ENCODE peak calls at places on chromosomes 2 and 18, in six cellular contexts. One of them, this sample, is unnamed.

GRCh38 chr2:168054657-168055056 is 192.7 kb downstream of the STK39 start:
- DNase-seq in MM.1S: no peak
- DNase-seq in Peyer's patch: no peak
- DNase-seq in adrenal gland: no peak
- DNase-seq in left lung: no peak
- DNase-seq in fibroblast of mammary gland: no peak
- DNase-seq in this sample: no peak

GRCh38 chr2:168049609-168050008 is 197.8 kb downstream of the STK39 start:
- DNase-seq in Peyer's patch: no peak
- DNase-seq in fibroblast of mammary gland: no peak
- DNase-seq in left lung: no peak
- DNase-seq in MM.1S: no peak
- DNase-seq in adrenal gland: no peak
- DNase-seq in this sample: no peak

GRCh38 chr2:60481257-60481656 is 72.2 kb downstream of the BCL11A start:
- DNase-seq in left lung: no peak
- DNase-seq in Peyer's patch: no peak
- DNase-seq in fibroblast of mammary gland: no peak
- DNase-seq in adrenal gland: no peak
- DNase-seq in MM.1S: no peak
- DNase-seq in this sample: no peak

GRCh38 chr2:45944075-45944474 is 292.6 kb downstream of the PRKCE start:
- DNase-seq in MM.1S: no peak
- DNase-seq in fibroblast of mammary gland: peak; percentile 56
- DNase-seq in adrenal gland: no peak
- DNase-seq in left lung: no peak
- DNase-seq in Peyer's patch: no peak
- DNase-seq in this sample: no peak

GRCh38 chr18:51153659-51154371 is 43.7 kb downstream of the MEX3C start:
- DNase-seq in fibroblast of mammary gland: no peak
- DNase-seq in adrenal gland: no peak
- DNase-seq in Peyer's patch: no peak
- DNase-seq in MM.1S: peak; percentile 96
- DNase-seq in left lung: no peak
- DNase-seq in this sample: no peak

GRCh38 chr2:54088191-54088634 is 27.2 kb upstream of the ACYP2 start:
- DNase-seq in left lung: no peak
- DNase-seq in Peyer's patch: no peak
- DNase-seq in adrenal gland: no peak
- DNase-seq in fibroblast of mammary gland: peak; percentile 47
- DNase-seq in MM.1S: no peak
- DNase-seq in this sample: no peak

GRCh38 chr18:69400253-69400975 is at the start of gene DOK6:
- DNase-seq in MM.1S: no peak
- DNase-seq in adrenal gland: peak; percentile 15
- DNase-seq in Peyer's patch: no peak
- DNase-seq in fibroblast of mammary gland: peak; percentile 63
- DNase-seq in left lung: peak; percentile 56
- DNase-seq in this sample: no peak

GRCh38 chr2:222837643-222838056 is 23.2 kb upstream of the ACSL3 start:
- DNase-seq in left lung: no peak
- DNase-seq in Peyer's patch: no peak
- DNase-seq in fibroblast of mammary gland: no peak
- DNase-seq in adrenal gland: no peak
- DNase-seq in MM.1S: no peak
- DNase-seq in this sample: no peak

GRCh38 chr2:151299940-151300539 is 10.6 kb upstream of the NMI start:
- DNase-seq in adrenal gland: no peak
- DNase-seq in MM.1S: no peak
- DNase-seq in Peyer's patch: no peak
- DNase-seq in left lung: no peak
- DNase-seq in fibroblast of mammary gland: no peak
- DNase-seq in this sample: no peak

GRCh38 chr2:12397861-12398260 is 318.9 kb upstream of the TRIB2 start:
- DNase-seq in Peyer's patch: no peak
- DNase-seq in left lung: no peak
- DNase-seq in fibroblast of mammary gland: no peak
- DNase-seq in adrenal gland: no peak
- DNase-seq in MM.1S: peak; percentile 27
- DNase-seq in this sample: no peak

GRCh38 chr18:3759099-3759498 is 309.1 kb downstream of the TGIF1 start:
- DNase-seq in MM.1S: no peak
- DNase-seq in left lung: no peak
- DNase-seq in adrenal gland: no peak
- DNase-seq in fibroblast of mammary gland: no peak
- DNase-seq in Peyer's patch: no peak
- DNase-seq in this sample: no peak

GRCh38 chr2:201909348-201909747 is 103.0 kb downstream of the CDK15 start:
- DNase-seq in fibroblast of mammary gland: peak; percentile 76
- DNase-seq in Peyer's patch: no peak
- DNase-seq in adrenal gland: no peak
- DNase-seq in left lung: no peak
- DNase-seq in MM.1S: peak; percentile 9
- DNase-seq in this sample: peak; percentile 97

GRCh38 chr18:35203001-35203553 is 37.8 kb upstream of the ZNF397 start:
- DNase-seq in fibroblast of mammary gland: no peak
- DNase-seq in MM.1S: no peak
- DNase-seq in adrenal gland: no peak
- DNase-seq in Peyer's patch: no peak
- DNase-seq in left lung: no peak
- DNase-seq in this sample: no peak

GRCh38 chr2:111617804-111618576 is 266.0 kb downstream of the ANAPC1 start:
- DNase-seq in MM.1S: no peak
- DNase-seq in adrenal gland: peak; percentile 37
- DNase-seq in fibroblast of mammary gland: no peak
- DNase-seq in left lung: peak; percentile 62
- DNase-seq in Peyer's patch: no peak
- DNase-seq in this sample: no peak

GRCh38 chr2:84458436-84459027 is 548 bp downstream of the SUCLG1 start:
- DNase-seq in left lung: no peak
- DNase-seq in adrenal gland: peak; percentile 14
- DNase-seq in MM.1S: peak; percentile 9
- DNase-seq in Peyer's patch: peak; percentile 44
- DNase-seq in fibroblast of mammary gland: peak; percentile 21
- DNase-seq in this sample: no peak

GRCh38 chr2:46334389-46335345 is 37.5 kb downstream of the EPAS1 start:
- DNase-seq in MM.1S: no peak
- DNase-seq in adrenal gland: no peak
- DNase-seq in fibroblast of mammary gland: peak; percentile 98
- DNase-seq in left lung: no peak
- DNase-seq in Peyer's patch: no peak
- DNase-seq in this sample: peak; percentile 99

GRCh38 chr18:70490008-70490933 is 201.4 kb downstream of the SOCS6 start:
- DNase-seq in left lung: no peak
- DNase-seq in adrenal gland: peak; percentile 33
- DNase-seq in fibroblast of mammary gland: peak; percentile 85
- DNase-seq in Peyer's patch: no peak
- DNase-seq in MM.1S: peak; percentile 46
- DNase-seq in this sample: no peak

GRCh38 chr2:162888641-162889040 is 50.1 kb upstream of the KCNH7 start:
- DNase-seq in Peyer's patch: no peak
- DNase-seq in fibroblast of mammary gland: no peak
- DNase-seq in adrenal gland: no peak
- DNase-seq in MM.1S: peak; percentile 28
- DNase-seq in left lung: no peak
- DNase-seq in this sample: no peak

GRCh38 chr2:25379535-25379934 is 37.8 kb upstream of the DNMT3A start:
- DNase-seq in fibroblast of mammary gland: no peak
- DNase-seq in adrenal gland: no peak
- DNase-seq in Peyer's patch: no peak
- DNase-seq in MM.1S: no peak
- DNase-seq in left lung: no peak
- DNase-seq in this sample: no peak

GRCh38 chr2:177758591-177759371 is 313.8 kb downstream of the PDE11A start:
- DNase-seq in left lung: no peak
- DNase-seq in fibroblast of mammary gland: peak; percentile 58
- DNase-seq in MM.1S: no peak
- DNase-seq in adrenal gland: peak; percentile 52
- DNase-seq in Peyer's patch: no peak
- DNase-seq in this sample: no peak

GRCh38 chr2:11709293-11709692 is 37.1 kb upstream of the LPIN1 start:
- DNase-seq in left lung: no peak
- DNase-seq in adrenal gland: no peak
- DNase-seq in MM.1S: no peak
- DNase-seq in fibroblast of mammary gland: no peak
- DNase-seq in Peyer's patch: no peak
- DNase-seq in this sample: no peak

GRCh38 chr2:26245810-26246209 is 1.1 kb downstream of the HADHB start:
- DNase-seq in Peyer's patch: no peak
- DNase-seq in fibroblast of mammary gland: peak; percentile 30
- DNase-seq in left lung: no peak
- DNase-seq in adrenal gland: no peak
- DNase-seq in MM.1S: peak; percentile 53
- DNase-seq in this sample: no peak

GRCh38 chr2:7933665-7934064 is 748.2 kb upstream of the ID2 start:
- DNase-seq in MM.1S: no peak
- DNase-seq in left lung: no peak
- DNase-seq in adrenal gland: no peak
- DNase-seq in fibroblast of mammary gland: no peak
- DNase-seq in Peyer's patch: no peak
- DNase-seq in this sample: no peak

GRCh38 chr18:49655266-49656097 is 93.6 kb downstream of the LIPG start:
- DNase-seq in left lung: no peak
- DNase-seq in adrenal gland: no peak
- DNase-seq in MM.1S: no peak
- DNase-seq in fibroblast of mammary gland: no peak
- DNase-seq in Peyer's patch: no peak
- DNase-seq in this sample: no peak

DNA sequence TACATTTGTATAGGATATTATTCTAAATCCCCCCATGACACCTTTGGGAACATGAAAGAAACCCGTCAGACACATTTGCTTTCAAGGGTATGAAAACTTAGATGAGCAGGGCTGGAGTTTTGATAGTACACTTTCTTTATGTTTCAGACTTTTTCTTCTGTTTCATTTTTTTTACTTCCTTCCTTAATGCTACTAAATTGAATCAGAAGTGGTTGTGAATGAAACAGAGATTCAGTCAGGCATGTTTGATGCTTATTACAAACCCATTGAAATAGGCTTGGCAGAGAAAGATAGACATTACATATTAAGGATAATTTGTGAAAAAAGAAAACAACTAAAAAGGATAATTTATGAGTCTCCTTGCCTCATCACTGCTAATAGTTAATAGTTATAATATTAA is 26.8 kb downstream of the SLC30A6 start:
- DNase-seq in Peyer's patch: no peak
- DNase-seq in MM.1S: no peak
- DNase-seq in adrenal gland: no peak
- DNase-seq in fibroblast of mammary gland: no peak
- DNase-seq in left lung: no peak
- DNase-seq in this sample: no peak
- H3K4me3 ChIP-seq in Peyer's patch: no peak overlapping the region
- H3K4me3 ChIP-seq in MM.1S: no peak overlapping the region
- H3K4me3 ChIP-seq in adrenal gland: no peak overlapping the region
- H3K4me3 ChIP-seq in fibroblast of mammary gland: no peak overlapping the region
- H3K4me3 ChIP-seq in left lung: no peak overlapping the region
- H3K4me3 ChIP-seq in this sample: no peak overlapping the region

GRCh38 chr18:36576339-36576738 is 252.5 kb downstream of the TPGS2 start:
- DNase-seq in Peyer's patch: no peak
- DNase-seq in fibroblast of mammary gland: no peak
- DNase-seq in adrenal gland: no peak
- DNase-seq in left lung: no peak
- DNase-seq in MM.1S: no peak
- DNase-seq in this sample: no peak

GRCh38 chr18:36567800-36568199 is 261.0 kb downstream of the TPGS2 start:
- DNase-seq in adrenal gland: no peak
- DNase-seq in MM.1S: no peak
- DNase-seq in fibroblast of mammary gland: no peak
- DNase-seq in left lung: no peak
- DNase-seq in Peyer's patch: no peak
- DNase-seq in this sample: no peak

GRCh38 chr18:36568487-36568886 is 260.3 kb downstream of the TPGS2 start:
- DNase-seq in fibroblast of mammary gland: no peak
- DNase-seq in left lung: no peak
- DNase-seq in Peyer's patch: no peak
- DNase-seq in MM.1S: no peak
- DNase-seq in adrenal gland: no peak
- DNase-seq in this sample: no peak

GRCh38 chr18:36572135-36572856 is 256.5 kb downstream of the TPGS2 start:
- DNase-seq in Peyer's patch: no peak
- DNase-seq in MM.1S: peak; percentile 39
- DNase-seq in left lung: no peak
- DNase-seq in adrenal gland: peak; percentile 61
- DNase-seq in fibroblast of mammary gland: peak; percentile 66
- DNase-seq in this sample: no peak
- TF ChIP-seq CTCF in Peyer's patch: peak; percentile 21
- TF ChIP-seq CTCF in MM.1S: peak; percentile 64
- TF ChIP-seq CTCF in left lung: peak; percentile 57
- TF ChIP-seq CTCF in adrenal gland: peak; percentile 46
- TF ChIP-seq CTCF in fibroblast of mammary gland: peak; percentile 79
- TF ChIP-seq CTCF in this sample: peak; percentile 56

DNA sequence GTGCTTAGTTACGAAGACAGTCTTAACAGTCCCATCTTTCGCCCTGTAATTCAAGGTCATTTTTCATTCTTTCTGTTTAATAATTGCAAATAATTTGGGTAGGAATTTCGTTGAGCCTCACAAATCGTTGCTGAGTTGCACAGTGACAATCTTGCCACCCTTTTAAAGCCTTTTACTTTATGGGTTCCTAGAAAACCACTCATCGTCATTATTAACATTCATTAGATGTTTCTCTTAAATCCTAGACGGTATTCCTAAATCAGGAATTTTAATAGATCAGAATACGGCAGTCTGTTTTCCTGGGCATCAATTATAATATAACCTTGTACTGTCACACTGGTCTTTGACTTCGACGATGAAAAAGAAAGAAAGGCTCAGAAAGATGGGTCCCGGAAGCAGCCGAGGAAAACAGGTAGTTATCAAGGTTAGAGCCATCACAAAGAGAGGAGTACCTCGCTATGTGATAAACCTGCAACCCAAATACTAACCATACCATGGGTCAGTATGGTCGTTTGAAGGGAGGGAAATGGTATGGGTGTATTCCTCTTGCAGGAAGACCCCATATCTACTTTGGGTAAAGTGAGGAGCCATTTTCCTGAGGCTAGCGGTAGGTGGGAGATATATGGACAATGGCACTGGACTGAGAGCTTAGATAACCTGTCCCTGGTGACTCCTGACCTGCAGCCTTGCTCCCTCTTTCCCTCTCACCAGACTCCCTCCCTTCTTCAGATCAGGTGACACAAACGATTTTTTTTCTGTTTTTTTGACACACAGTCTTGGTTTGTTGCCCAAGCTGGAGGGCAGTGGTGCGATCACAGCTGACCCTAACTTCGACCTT is 989 bp upstream of the SF3B1 start:
- DNase-seq in fibroblast of mammary gland: no peak
- DNase-seq in left lung: no peak
- DNase-seq in adrenal gland: no peak
- DNase-seq in Peyer's patch: no peak
- DNase-seq in MM.1S: no peak
- DNase-seq in this sample: no peak
- H3K4me3 ChIP-seq in fibroblast of mammary gland: peak overlapping the region; percentile 100
- H3K4me3 ChIP-seq in left lung: peak overlapping the region; percentile 70
- H3K4me3 ChIP-seq in adrenal gland: peak overlapping the region; percentile 56
- H3K4me3 ChIP-seq in Peyer's patch: peak overlapping the region; percentile 97
- H3K4me3 ChIP-seq in MM.1S: peak overlapping the region; percentile 98
- H3K4me3 ChIP-seq in this sample: peak overlapping the region; percentile 93

GRCh38 chr18:22409445-22409844 is 8.3 kb downstream of the CTAGE1 start:
- DNase-seq in MM.1S: no peak
- DNase-seq in fibroblast of mammary gland: no peak
- DNase-seq in adrenal gland: no peak
- DNase-seq in left lung: no peak
- DNase-seq in Peyer's patch: no peak
- DNase-seq in this sample: no peak
- TF ChIP-seq CTCF in MM.1S: no peak
- TF ChIP-seq CTCF in fibroblast of mammary gland: no peak
- TF ChIP-seq CTCF in adrenal gland: no peak
- TF ChIP-seq CTCF in left lung: no peak
- TF ChIP-seq CTCF in Peyer's patch: no peak
- TF ChIP-seq CTCF in this sample: no peak

GRCh38 chr2:88070055-88070454 is 2.4 kb downstream of the SMYD1 start:
- DNase-seq in adrenal gland: no peak
- DNase-seq in fibroblast of mammary gland: no peak
- DNase-seq in Peyer's patch: no peak
- DNase-seq in left lung: no peak
- DNase-seq in MM.1S: no peak
- DNase-seq in this sample: no peak
- H3K4me3 ChIP-seq in adrenal gland: no peak overlapping the region
- H3K4me3 ChIP-seq in fibroblast of mammary gland: no peak overlapping the region
- H3K4me3 ChIP-seq in Peyer's patch: no peak overlapping the region
- H3K4me3 ChIP-seq in left lung: no peak overlapping the region
- H3K4me3 ChIP-seq in MM.1S: no peak overlapping the region
- H3K4me3 ChIP-seq in this sample: no peak overlapping the region

This sample was measured in AG04449.